ENCODE peak calls at places on chromosomes 12 and 14, in four cellular contexts. N is endothelial cell, R is chondrocyte, H is cardiac fibroblast. J is an unnamed sample.

GRCh38 chr12:26113853-26114719 is 10.8 kb downstream of the BHLHE41 start:
- DNase-seq in R (no peak), H (peak), N (peak), J (peak)

GRCh38 chr12:3045989-3046388 is 31.2 kb upstream of the TSPAN9 start:
- DNase-seq in N (no peak), R (no peak), H (no peak), J (no peak)

GRCh38 chr12:6093764-6094163 is 30.7 kb downstream of the VWF start:
- DNase-seq in N (no peak), R (peak), H (no peak), J (peak)

GRCh38 chr14:100282766-100283419 is 23.4 kb downstream of the SLC25A29 start:
- DNase-seq in N (no peak), H (no peak), R (no peak), J (peak)

GRCh38 chr12:32285484-32285883 is 113.9 kb upstream of the FGD4 start:
- DNase-seq in H (no peak), N (no peak), R (no peak), J (no peak)

GRCh38 chr14:24310666-24311604 is at the start of gene LTB4R:
- DNase-seq in N (peak), H (peak), R (no peak), J (no peak)

GRCh38 chr14:81433378-81433777 is 33.3 kb upstream of the STON2 start:
- DNase-seq in R (no peak), H (no peak), N (no peak), J (peak)

GRCh38 chr12:77727442-77728001 is 103.2 kb upstream of the NAV3 start:
- DNase-seq in H (no peak), R (no peak), N (no peak), J (no peak)

GRCh38 chr14:19878029-19878642 is 3.2 kb downstream of the OR4K2 start:
- DNase-seq in N (no peak), H (peak), R (no peak), J (no peak)

GRCh38 chr12:110530511-110530910 is 28.4 kb downstream of the RAD9B start:
- DNase-seq in H (no peak), N (no peak), R (no peak), J (peak)

GRCh38 chr12:104285740-104286537 is 17.6 kb upstream of the EID3 start:
- DNase-seq in R (no peak), N (no peak), H (no peak), J (peak)

GRCh38 chr14:51118993-51119392 is 24.1 kb upstream of the TRIM9 start:
- DNase-seq in N (no peak), R (no peak), H (no peak), J (no peak)

GRCh38 chr14:64569108-64570045 is 19.6 kb downstream of the PPP1R36 start:
- DNase-seq in R (no peak), N (no peak), H (peak), J (no peak)

GRCh38 chr14:66752109-66752508 is 244.2 kb downstream of the GPHN start:
- DNase-seq in N (no peak), H (no peak), R (no peak), J (no peak)

GRCh38 chr12:24561882-24562760 is 386.8 kb downstream of the BCAT1 start:
- DNase-seq in N (peak), R (no peak), H (peak), J (peak)

GRCh38 chr12:4288296-4289019 is 14.9 kb downstream of the CCND2 start:
- DNase-seq in N (no peak), H (no peak), R (no peak), J (peak)

GRCh38 chr12:75665216-75665615 is 153.8 kb upstream of the KRR1 start:
- DNase-seq in H (no peak), N (no peak), R (no peak), J (no peak)

GRCh38 chr12:96416033-96416790 is 16.0 kb upstream of the CDK17 start:
- DNase-seq in H (peak), R (no peak), N (no peak), J (no peak)

DNA sequence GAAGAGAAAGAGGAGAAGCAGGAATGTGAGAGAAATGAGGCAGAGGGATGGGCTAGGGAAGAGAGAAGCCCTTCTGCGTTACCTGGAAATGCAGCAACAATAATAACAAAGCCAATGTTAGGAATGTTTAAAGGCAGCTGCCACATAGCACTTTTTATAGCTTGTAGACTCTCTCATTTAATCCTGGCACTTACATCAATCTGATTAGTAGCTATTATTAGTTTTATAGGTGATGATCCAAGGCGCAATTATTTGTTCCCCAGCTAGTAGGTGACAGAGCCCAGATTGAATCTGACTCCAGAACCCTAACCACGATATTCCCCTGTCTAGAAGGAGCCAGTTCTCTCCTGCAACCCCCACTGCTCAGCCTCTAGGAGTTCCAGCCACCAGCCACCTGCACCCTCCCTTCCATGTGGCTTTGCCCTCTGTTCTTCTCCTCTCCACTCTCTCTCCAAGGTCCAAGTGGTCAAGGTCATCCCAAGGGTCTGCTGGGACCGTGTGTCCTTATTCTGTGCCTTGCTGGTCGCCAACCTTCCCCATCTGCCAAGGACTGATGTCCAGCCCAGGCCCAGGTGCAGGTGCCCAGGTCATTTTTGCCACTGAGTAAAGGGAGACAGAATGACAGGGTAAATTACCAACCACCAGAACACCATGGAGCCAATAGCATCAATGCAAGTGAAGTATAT is 29.4 kb upstream of the CIPC start:
- DNase-seq in R (no peak), N (no peak), H (no peak), J (no peak)
- TF ChIP-seq CTCF in R (peak), N (peak), H (no peak), J (no peak)

GRCh38 chr12:64268409-64268808 is 46.3 kb upstream of the KICS2 start:
- DNase-seq in H (no peak), R (no peak), N (no peak), J (no peak)

GRCh38 chr12:64270411-64270810 is 48.3 kb upstream of the KICS2 start:
- DNase-seq in N (no peak), R (no peak), H (no peak), J (no peak)

GRCh38 chr12:64278421-64278820 is 56.3 kb upstream of the KICS2 start:
- DNase-seq in R (no peak), N (no peak), H (no peak), J (no peak)

GRCh38 chr12:64269161-64269560 is 47.1 kb upstream of the KICS2 start:
- DNase-seq in N (no peak), R (no peak), H (no peak), J (no peak)

GRCh38 chr12:64273527-64274403 is 51.7 kb upstream of the KICS2 start:
- DNase-seq in H (peak), N (peak), R (no peak), J (peak)
- TF ChIP-seq CTCF in H (peak), N (peak), R (peak), J (peak)

DNA sequence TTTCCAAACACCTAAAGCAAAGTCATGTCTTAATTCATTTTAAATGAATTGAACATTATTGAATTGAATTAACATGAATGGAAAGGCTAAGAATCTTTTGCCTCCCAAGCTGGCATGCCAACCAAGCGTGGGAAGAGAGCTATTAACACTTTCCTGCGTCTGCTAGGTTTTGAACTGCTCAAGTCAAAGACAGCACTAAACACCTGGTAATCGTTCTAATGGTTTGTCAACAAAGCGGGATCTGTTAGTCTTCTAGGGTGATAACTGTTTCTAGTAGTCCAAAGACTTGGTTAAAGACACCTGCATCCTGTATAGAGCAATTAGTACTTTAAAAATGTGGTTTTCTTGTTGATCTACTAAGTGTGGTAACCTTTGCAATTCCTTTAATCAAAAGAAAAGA is 164.2 kb upstream of the HMGA2 start:
- DNase-seq in N (no peak), R (no peak), H (no peak), J (peak)
- TF ChIP-seq CTCF in N (no peak), R (no peak), H (no peak), J (no peak)

GRCh38 chr12:39777465-39777864 is 157.9 kb upstream of the ABCD2 start:
- DNase-seq in H (no peak), R (peak), N (no peak), J (no peak)
- TF ChIP-seq CTCF in H (no peak), R (no peak), N (no peak), J (no peak)

GRCh38 chr14:55297611-55298323 is 26.5 kb downstream of the FBXO34 start:
- DNase-seq in R (no peak), H (no peak), N (no peak), J (no peak)
- TF ChIP-seq CTCF in R (peak), H (no peak), N (no peak), J (peak)

J was measured in endodermal cell.